ENCODE peak calls at places on chromosomes 7 and 10, in seven cellular contexts. A, C, S, K, R, Z and X are unnamed samples.

GRCh38 chr7:29370531-29371314 is 176.1 kb downstream of the CHN2 start:
- DNase-seq in S (no peak), K (no peak), Z (peak), A (no peak), R (no peak), C (no peak), X (no peak)

GRCh38 chr7:17301491-17302101 is 3.1 kb downstream of the AHR start:
- DNase-seq in K (peak), S (peak), Z (peak), C (no peak), R (no peak), A (peak), X (no peak)

GRCh38 chr10:60114765-60115586 is 208.6 kb upstream of the CCDC6 start:
- DNase-seq in A (no peak), C (no peak), Z (peak), K (no peak), R (no peak), S (peak), X (no peak)

GRCh38 chr7:27295236-27295635 is 52.6 kb downstream of the EVX1 start:
- DNase-seq in C (no peak), Z (no peak), K (no peak), A (no peak), R (no peak), S (no peak), X (no peak)

GRCh38 chr7:116357776-116358670 is 141.5 kb upstream of the CAV2 start:
- DNase-seq in C (no peak), A (no peak), R (no peak), S (no peak), K (no peak), Z (peak), X (no peak)

GRCh38 chr7:156731651-156732050 is 91.1 kb downstream of the RNF32 start:
- DNase-seq in C (no peak), Z (peak), R (no peak), K (no peak), A (no peak), S (no peak), X (no peak)

GRCh38 chr7:33886100-33886623 is 19.2 kb upstream of the BMPER start:
- DNase-seq in Z (no peak), A (no peak), K (no peak), R (peak), S (no peak), C (no peak), X (no peak)

GRCh38 chr7:22445140-22445722 is 54.8 kb downstream of the STEAP1B start:
- DNase-seq in R (no peak), K (peak), A (peak), S (peak), C (peak), Z (peak), X (no peak)

GRCh38 chr7:29328811-29329210 is 134.2 kb downstream of the CHN2 start:
- DNase-seq in S (no peak), A (no peak), K (no peak), R (no peak), C (no peak), Z (no peak), X (no peak)

GRCh38 chr7:127252736-127253288 is at the start of gene GRM8:
- DNase-seq in C (no peak), R (peak), Z (peak), S (peak), K (peak), A (peak), X (peak)

GRCh38 chr7:5422324-5423271 is 1.0 kb downstream of the TNRC18 start:
- DNase-seq in C (no peak), S (peak), Z (no peak), R (no peak), K (no peak), A (peak), X (peak)

GRCh38 chr10:31620236-31621151 is 301.5 kb downstream of the ZEB1 start:
- DNase-seq in C (peak), A (peak), Z (peak), R (no peak), K (peak), S (no peak), X (no peak)

GRCh38 chr10:75472685-75473084 is 41.3 kb downstream of the LRMDA start:
- DNase-seq in A (no peak), S (no peak), C (no peak), K (no peak), R (no peak), Z (no peak), X (no peak)

GRCh38 chr10:34254596-34254995 is 560.5 kb downstream of the PARD3 start:
- DNase-seq in A (no peak), Z (peak), S (no peak), R (no peak), K (no peak), C (no peak), X (no peak)

GRCh38 chr10:80202934-80203834 is 2.2 kb downstream of the ANXA11 start:
- DNase-seq in R (peak), C (no peak), S (peak), A (peak), Z (peak), K (peak), X (peak)

GRCh38 chr10:115844592-115844991 is 428.4 kb downstream of the GFRA1 start:
- DNase-seq in C (no peak), Z (peak), S (no peak), A (no peak), R (no peak), K (no peak), X (no peak)

GRCh38 chr7:111741811-111742240 is 179.5 kb upstream of the IMMP2L start:
- DNase-seq in Z (peak), S (peak), K (peak), R (peak), A (peak), C (no peak), X (no peak)

GRCh38 chr7:83672157-83672556 is 23.2 kb upstream of the SEMA3E start:
- DNase-seq in S (no peak), A (no peak), R (no peak), Z (no peak), C (no peak), K (no peak), X (no peak)

GRCh38 chr7:158694650-158695049 is 10.0 kb downstream of the NCAPG2 start:
- DNase-seq in R (no peak), C (no peak), A (no peak), K (no peak), Z (no peak), S (no peak), X (no peak)

GRCh38 chr10:109343293-109343692 is 580.0 kb downstream of the XPNPEP1 start:
- DNase-seq in C (no peak), R (no peak), Z (peak), K (no peak), A (no peak), S (no peak), X (no peak)

GRCh38 chr10:28250782-28251181 is 52.1 kb downstream of the MPP7 start:
- DNase-seq in S (peak), Z (peak), C (no peak), K (no peak), A (no peak), R (no peak), X (no peak)

GRCh38 chr7:102125127-102125561 is 161.5 kb upstream of the SH2B2 start:
- DNase-seq in A (peak), S (no peak), Z (peak), K (no peak), C (no peak), R (no peak), X (no peak)

GRCh38 chr7:123689250-123689649 is 33.6 kb downstream of the LMOD2 start:
- DNase-seq in K (no peak), C (no peak), Z (no peak), S (no peak), R (no peak), A (no peak), X (no peak)

GRCh38 chr7:41573881-41574280 is 129.0 kb downstream of the INHBA start:
- DNase-seq in R (no peak), A (no peak), S (no peak), C (no peak), Z (peak), K (no peak), X (no peak)

GRCh38 chr7:47264021-47264651 is 317.8 kb downstream of the TNS3 start:
- DNase-seq in Z (no peak), K (no peak), R (no peak), S (no peak), A (no peak), C (peak), X (no peak)

GRCh38 chr7:84529480-84530205 is 335.1 kb upstream of the SEMA3A start:
- DNase-seq in R (no peak), K (no peak), C (no peak), Z (peak), S (no peak), A (no peak), X (no peak)

GRCh38 chr7:140342732-140343514 is 55.4 kb downstream of the SLC37A3 start:
- DNase-seq in K (no peak), R (peak), A (peak), C (no peak), S (peak), Z (peak), X (no peak)

GRCh38 chr10:131766096-131766495 is 134.7 kb upstream of the PPP2R2D start:
- DNase-seq in K (no peak), S (peak), R (no peak), C (no peak), A (no peak), Z (no peak), X (no peak)

GRCh38 chr7:17523813-17524741 is 225.6 kb downstream of the AHR start:
- DNase-seq in A (no peak), R (no peak), Z (peak), S (no peak), C (no peak), K (no peak), X (no peak)

GRCh38 chr7:35280854-35281253 is 27.0 kb upstream of the TBX20 start:
- DNase-seq in Z (no peak), R (no peak), C (no peak), S (no peak), A (no peak), K (no peak), X (no peak)

GRCh38 chr7:92134271-92135099 is at the start of gene CYP51A1:
- DNase-seq in C (peak), R (peak), Z (peak), S (peak), A (peak), K (peak), X (peak)
- TF ChIP-seq CTCF in C (no peak), R (peak), Z (no peak), S (no peak), A (no peak), K (peak), X (no peak)

DNA sequence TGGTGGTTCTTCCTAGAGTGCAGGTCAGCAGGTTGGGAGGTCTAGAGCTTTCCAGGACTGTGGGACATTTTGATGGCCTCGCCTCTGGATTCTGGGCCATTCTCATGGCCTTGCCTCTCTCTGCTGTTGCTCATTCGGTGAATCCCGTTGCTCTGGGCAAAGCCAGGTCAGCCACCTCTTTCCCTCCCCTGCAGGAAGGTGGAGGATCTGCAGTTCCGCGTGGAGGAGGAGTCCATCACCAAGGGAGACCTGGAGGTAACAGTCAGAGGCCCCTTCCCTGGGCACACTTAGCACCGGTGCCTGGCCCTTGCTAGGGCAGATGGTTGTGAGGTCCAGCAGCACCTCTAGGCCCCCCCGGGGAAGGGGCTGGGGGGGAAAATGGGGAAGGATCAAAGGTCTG is 74.9 kb downstream of the CLIP2 start:
- DNase-seq in C (no peak), Z (no peak), A (no peak), K (no peak), S (no peak), R (no peak), X (no peak)
- TF ChIP-seq CTCF in C (no peak), Z (peak), A (no peak), K (no peak), S (no peak), R (peak), X (no peak)

GRCh38 chr7:44775383-44776107 is 20.9 kb upstream of the PPIA start:
- DNase-seq in R (no peak), C (no peak), S (no peak), Z (no peak), A (no peak), K (no peak), X (no peak)
- TF ChIP-seq CTCF in R (no peak), C (no peak), S (no peak), Z (no peak), A (no peak), K (no peak), X (no peak)

DNA sequence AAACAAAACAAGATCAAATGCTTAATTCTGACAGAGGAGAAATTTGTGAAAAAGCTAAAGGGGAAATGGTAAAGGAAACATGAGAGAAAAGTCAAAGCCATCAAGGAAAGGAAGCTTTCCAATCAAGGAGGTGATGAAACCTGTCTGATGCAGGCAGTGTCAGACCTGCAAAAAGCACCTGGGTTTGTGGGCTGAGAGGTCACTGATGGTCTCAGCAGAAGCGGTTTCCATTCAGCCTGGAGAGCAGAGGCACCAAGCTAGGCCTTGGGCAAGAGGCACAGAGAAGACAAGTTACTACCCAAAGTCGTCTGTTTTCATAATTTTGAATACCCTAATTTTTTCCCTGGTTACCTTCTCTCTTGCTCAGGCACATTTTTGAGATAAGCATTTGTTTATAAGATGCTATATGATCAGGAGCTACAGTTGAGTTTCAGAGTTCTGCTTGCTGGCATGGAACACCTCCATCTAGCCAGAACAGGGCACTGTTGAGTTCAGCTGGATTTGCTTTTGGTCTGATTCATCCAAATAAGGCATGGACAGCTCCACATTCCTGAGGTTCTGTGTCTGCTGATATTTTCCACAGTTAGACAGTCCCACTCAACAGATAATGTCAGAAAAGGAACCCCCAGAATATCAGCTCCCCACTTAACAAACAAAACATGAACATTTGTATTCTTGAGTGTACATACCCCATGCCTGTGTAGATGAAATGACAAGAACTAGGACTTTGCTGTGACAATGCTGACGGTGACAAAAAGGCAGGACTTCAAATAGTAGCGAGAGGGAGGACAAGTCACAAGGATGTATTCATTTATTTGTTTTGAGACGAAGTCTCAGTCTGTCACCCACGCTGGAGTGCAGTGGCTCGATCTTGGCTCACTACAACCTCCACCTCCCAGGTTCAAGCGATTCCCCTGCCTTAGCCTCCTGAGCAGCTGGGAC is 4.9 kb upstream of the PPIA start:
- DNase-seq in S (no peak), Z (peak), A (no peak), R (no peak), K (no peak), C (no peak), X (no peak)
- TF ChIP-seq CTCF in S (no peak), Z (peak), A (no peak), R (no peak), K (no peak), C (no peak), X (no peak)